ENCODE peak calls at places on chromosomes 12 and 14, in nine cellular contexts. Z, N, Q, H, O, U, D, T and W are unnamed samples. For H3K36me3, the result is how much of the 10 kb centered on the place peaks cover.

GRCh38 chr14:85534435-85534834 is 4.5 kb downstream of the FLRT2 start:
- DNase-seq in H (no peak), Q (no peak), Z (no peak), O (no peak), N (no peak), T (no peak), D (no peak), U (no peak), W (no peak)

GRCh38 chr14:21024668-21025373 is at the start of gene NDRG2:
- DNase-seq in O (peak), Z (no peak), U (no peak), T (peak), H (peak), N (no peak), Q (peak), D (peak), W (peak)

GRCh38 chr14:32256606-32257005 is 53.5 kb upstream of the RNU6-8 start:
- DNase-seq in H (no peak), Q (no peak), U (peak), T (no peak), D (no peak), Z (no peak), O (no peak), N (no peak), W (no peak)

GRCh38 chr14:91413547-91414474 is 3.8 kb downstream of the CCDC88C start:
- DNase-seq in D (no peak), N (no peak), Z (no peak), Q (no peak), O (no peak), H (no peak), T (no peak), U (no peak), W (peak)

GRCh38 chr12:96810477-96810876 is 96.6 kb upstream of the NEDD1 start:
- DNase-seq in Z (no peak), N (no peak), Q (no peak), H (no peak), T (no peak), U (peak), D (no peak), O (no peak), W (no peak)

GRCh38 chr14:77026930-77027537 is 1.5 kb downstream of the IRF2BPL start:
- DNase-seq in D (peak), N (no peak), H (no peak), O (no peak), U (peak), Q (peak), Z (no peak), T (peak), W (peak)

GRCh38 chr14:64637735-64638473 is 66.3 kb upstream of the PLEKHG3 start:
- DNase-seq in N (no peak), T (no peak), D (no peak), O (no peak), Z (no peak), U (no peak), H (no peak), Q (no peak), W (no peak)

GRCh38 chr12:89960607-89961394 is 252.2 kb upstream of the ATP2B1 start:
- DNase-seq in D (no peak), O (no peak), U (peak), N (no peak), Q (no peak), Z (no peak), T (no peak), H (no peak), W (no peak)

GRCh38 chr12:29778531-29778930 is 5.2 kb downstream of the TMTC1 start:
- DNase-seq in T (no peak), N (no peak), Z (no peak), D (no peak), Q (no peak), O (no peak), U (no peak), H (no peak), W (no peak)

GRCh38 chr12:68113644-68114043 is 45.9 kb downstream of the IFNG start:
- DNase-seq in N (no peak), O (no peak), D (no peak), Z (peak), U (peak), Q (no peak), H (no peak), T (no peak), W (no peak)

GRCh38 chr14:73924337-73924736 is 25.6 kb downstream of the FAM161B start:
- DNase-seq in U (no peak), H (no peak), O (no peak), Z (no peak), T (no peak), D (no peak), N (no peak), Q (no peak), W (no peak)

GRCh38 chr14:101233861-101234587 is 327.3 kb upstream of the DIO3 start:
- DNase-seq in T (peak), O (no peak), D (no peak), U (no peak), N (no peak), Q (no peak), H (no peak), Z (no peak), W (no peak)

GRCh38 chr14:94052662-94053061 is 26.5 kb downstream of the OTUB2 start:
- DNase-seq in Q (no peak), U (no peak), O (no peak), Z (no peak), N (no peak), T (no peak), H (no peak), D (no peak), W (peak)

GRCh38 chr14:94049625-94050023 is 23.5 kb downstream of the OTUB2 start:
- DNase-seq in O (no peak), H (no peak), Q (no peak), D (no peak), U (no peak), Z (no peak), T (peak), N (no peak), W (peak)

GRCh38 chr14:94051115-94051514 is 25.0 kb downstream of the OTUB2 start:
- DNase-seq in O (no peak), H (peak), T (peak), Z (no peak), U (peak), Q (no peak), N (no peak), D (peak), W (peak)

GRCh38 chr14:94050231-94050880 is 24.2 kb downstream of the OTUB2 start:
- DNase-seq in Q (peak), O (peak), U (no peak), N (no peak), T (peak), H (no peak), Z (no peak), D (peak), W (peak)

DNA sequence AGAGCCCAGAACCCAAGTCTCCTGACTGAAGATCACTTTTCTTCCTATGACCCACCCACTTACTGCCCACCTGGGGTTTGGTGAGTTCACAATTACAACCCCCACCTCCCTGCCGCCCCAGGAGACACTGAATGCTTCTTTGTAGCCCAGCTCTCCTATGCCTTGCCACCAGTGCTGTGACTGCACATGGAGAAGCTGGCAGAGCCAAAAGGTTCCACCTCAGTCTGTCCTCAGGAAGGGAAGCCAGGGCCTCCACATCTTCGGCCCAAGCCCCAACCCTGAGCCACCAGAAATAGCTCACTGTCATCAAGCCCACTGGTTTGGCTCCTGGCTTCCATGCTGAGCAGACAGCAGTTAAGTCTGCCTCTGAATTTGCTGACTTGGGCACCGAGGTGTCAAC is 25.6 kb downstream of the OTUB2 start:
- DNase-seq in N (no peak), Z (no peak), Q (no peak), H (no peak), T (no peak), O (no peak), D (no peak), U (no peak), W (peak)
- H3K36me3 ChIP-seq in N (under half), Z (half or more), Q (half or more), H (under half), T (under half), O (under half), D (half or more), U (half or more), W (under half)

DNA sequence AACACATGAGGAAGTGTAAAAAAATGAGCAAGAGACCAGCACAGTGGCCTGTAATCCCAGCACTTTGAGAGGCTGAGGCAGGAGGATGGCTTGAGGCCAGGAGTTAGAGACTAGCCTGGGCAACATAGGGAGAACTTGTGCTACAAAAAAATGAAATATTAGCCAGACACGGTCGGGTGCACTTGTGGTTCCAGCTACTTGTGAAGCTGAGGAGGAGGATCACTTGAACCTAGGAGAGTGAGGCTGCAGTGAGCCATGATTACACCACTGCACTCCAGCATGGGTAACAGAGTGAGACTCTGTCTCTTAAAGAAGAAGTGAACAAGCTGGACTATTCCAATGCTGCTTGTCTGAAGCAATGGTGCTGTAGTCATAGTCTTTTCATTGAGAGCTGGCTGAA is 36.3 kb upstream of the MAP3K9 start:
- DNase-seq in O (no peak), U (no peak), T (no peak), Q (no peak), D (no peak), H (no peak), N (no peak), Z (no peak), W (no peak)
- TF ChIP-seq CTCF in O (no peak), U (no peak), T (no peak), Q (no peak), D (no peak), H (no peak), N (no peak), Z (no peak), W (no peak)

GRCh38 chr12:64107776-64108175 is 114.3 kb downstream of the KICS2 start:
- DNase-seq in Q (no peak), Z (no peak), U (no peak), H (no peak), T (no peak), O (no peak), N (no peak), D (no peak), W (no peak)

GRCh38 chr12:64103821-64104220 is 118.3 kb downstream of the KICS2 start:
- DNase-seq in U (peak), H (no peak), N (no peak), Z (no peak), O (no peak), D (no peak), Q (no peak), T (no peak), W (no peak)

GRCh38 chr12:64102339-64102738 is 119.8 kb downstream of the KICS2 start:
- DNase-seq in T (no peak), Q (no peak), H (no peak), N (no peak), Z (no peak), D (no peak), U (peak), O (no peak), W (no peak)

GRCh38 chr12:64104376-64104775 is 117.7 kb downstream of the KICS2 start:
- DNase-seq in Z (no peak), U (peak), N (no peak), Q (no peak), D (no peak), T (peak), H (no peak), O (peak), W (no peak)

GRCh38 chr12:64105026-64105425 is 117.1 kb downstream of the KICS2 start:
- DNase-seq in D (no peak), H (no peak), U (no peak), Z (no peak), Q (no peak), N (no peak), T (no peak), O (no peak), W (no peak)
- H3K4me3 ChIP-seq in D (no peak), H (no peak), U (no peak), Z (no peak), Q (no peak), N (no peak), T (no peak), O (no peak), W (no peak)

GRCh38 chr12:1203735-1204019 is 212.7 kb downstream of the ERC1 start:
- DNase-seq in N (no peak), D (no peak), Q (no peak), U (no peak), H (no peak), T (no peak), O (no peak), Z (no peak), W (no peak)

GRCh38 chr12:1205512-1206060 is 214.6 kb downstream of the ERC1 start:
- DNase-seq in H (no peak), Q (no peak), N (no peak), O (no peak), D (no peak), U (no peak), Z (no peak), T (no peak), W (no peak)

GRCh38 chr12:1204581-1205121 is 213.6 kb downstream of the ERC1 start:
- DNase-seq in T (no peak), O (no peak), D (no peak), Q (no peak), N (no peak), Z (no peak), H (no peak), U (no peak), W (no peak)

GRCh38 chr12:1207276-1207675 is 216.3 kb downstream of the ERC1 start:
- DNase-seq in Q (no peak), D (no peak), Z (no peak), N (no peak), H (no peak), U (no peak), T (no peak), O (no peak), W (no peak)

DNA sequence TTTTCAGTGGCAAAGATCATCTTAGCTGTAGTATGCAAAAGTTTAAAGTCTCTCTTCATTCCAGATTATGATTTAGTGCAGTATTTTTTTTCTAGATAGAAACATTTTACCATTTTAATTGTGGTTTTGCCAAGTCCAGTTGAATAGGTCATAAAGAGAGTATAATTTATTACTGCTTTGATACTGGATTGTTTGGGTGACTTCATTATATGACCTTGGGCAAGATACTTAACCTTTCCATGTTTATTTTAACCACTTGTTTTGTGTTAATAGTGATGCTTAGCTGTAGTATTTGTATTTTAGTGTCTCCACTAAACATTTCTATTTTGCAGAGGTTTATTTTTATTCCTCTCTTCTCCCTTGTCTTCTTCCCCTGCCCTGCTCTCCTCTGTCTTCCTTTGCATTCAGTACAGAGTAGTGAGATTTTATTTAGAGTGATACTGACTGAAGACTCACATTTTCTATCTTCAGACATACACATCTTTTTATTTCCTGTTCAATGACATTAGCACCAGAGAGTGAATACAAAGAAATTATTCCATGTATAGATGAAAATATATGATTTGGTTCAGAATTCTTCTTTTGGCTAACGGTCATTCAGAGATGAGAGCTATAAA is 215.2 kb downstream of the ERC1 start:
- DNase-seq in T (no peak), U (no peak), H (no peak), Z (no peak), D (no peak), Q (no peak), O (no peak), N (no peak), W (no peak)
- H3K36me3 ChIP-seq in T (under half), U (under half), H (under half), Z (under half), D (under half), Q (under half), O (under half), N (under half), W (under half)

GRCh38 chr14:93923586-93923985 is 3.6 kb upstream of the FAM181A start:
- DNase-seq in Z (no peak), O (no peak), H (no peak), T (no peak), Q (no peak), N (no peak), U (no peak), D (no peak), W (no peak)
- TF ChIP-seq CTCF in Z (no peak), O (no peak), H (no peak), T (no peak), Q (no peak), N (no peak), U (no peak), D (no peak), W (no peak)